ENCODE peak calls at places on chromosome 16, in seven cellular contexts. T is SJCRH30, G is IMR-90, O is colonic mucosa, U is prostate gland, F is transverse colon, X is A549. W is an unnamed sample.
A peak's percentile ranks its signal among the peaks of the same experiment; 100 is the strongest.

GRCh38 chr16:9437115-9437514 is 345.7 kb downstream of the HAPSTR1 start:
- DNase-seq in T (peak; percentile 2), G (no peak), O (no peak), U (no peak), F (no peak), X (no peak), W (no peak)

GRCh38 chr16:49952386-49952785 is 72.6 kb upstream of the CNEP1R1 start:
- DNase-seq in T (no peak), G (no peak), O (no peak), U (no peak), F (no peak), X (no peak), W (no peak)

GRCh38 chr16:53052519-53053501 is at the start of gene CHD9NB:
- DNase-seq in T (peak; percentile 26), G (peak; percentile 86), O (peak; percentile 80), U (peak; percentile 87), F (peak; percentile 75), X (peak; percentile 79), W (peak; percentile 49)

GRCh38 chr16:24900230-24900629 is 54.5 kb downstream of the SLC5A11 start:
- DNase-seq in T (no peak), G (no peak), O (no peak), U (no peak), F (no peak), X (no peak), W (no peak)

GRCh38 chr16:85349413-85350145 is 237.3 kb upstream of the CIBAR2 start:
- DNase-seq in T (no peak), G (no peak), O (no peak), U (peak; percentile 74), F (no peak), X (no peak), W (no peak)

GRCh38 chr16:71500964-71501363 is 11.8 kb upstream of the ZNF19 start:
- DNase-seq in T (no peak), G (no peak), O (no peak), U (no peak), F (no peak), X (no peak), W (no peak)

GRCh38 chr16:8660841-8661301 is 13.5 kb upstream of the ABAT start:
- DNase-seq in T (peak; percentile 74), G (peak; percentile 58), O (peak; percentile 78), U (peak; percentile 61), F (peak; percentile 73), X (peak; percentile 47), W (peak; percentile 70)

GRCh38 chr16:67673712-67674580 is 7.3 kb downstream of the C16orf86 start:
- DNase-seq in T (no peak), G (no peak), O (peak; percentile 92), U (no peak), F (peak; percentile 82), X (no peak), W (peak; percentile 75)

GRCh38 chr16:2296662-2297505 is 29.0 kb upstream of the RNPS1 start:
- DNase-seq in T (peak; percentile 56), G (no peak), O (peak; percentile 38), U (no peak), F (no peak), X (peak; percentile 22), W (no peak)

GRCh38 chr16:29729116-29729521 is 16.7 kb downstream of the C16orf54 start:
- DNase-seq in T (peak; percentile 50), G (peak; percentile 49), O (no peak), U (no peak), F (no peak), X (peak; percentile 83), W (no peak)

GRCh38 chr16:27303256-27304100 is 10.3 kb upstream of the IL4R start:
- DNase-seq in T (no peak), G (no peak), O (no peak), U (no peak), F (no peak), X (no peak), W (no peak)

GRCh38 chr16:1102921-1103648 is 7.0 kb upstream of the C1QTNF8 start:
- DNase-seq in T (peak; percentile 93), G (no peak), O (peak; percentile 52), U (peak; percentile 32), F (peak; percentile 69), X (peak; percentile 62), W (peak; percentile 43)

GRCh38 chr16:71367243-71367976 is 8.9 kb downstream of the CALB2 start:
- DNase-seq in T (peak; percentile 44), G (peak; percentile 21), O (peak; percentile 54), U (no peak), F (peak; percentile 38), X (peak; percentile 78), W (no peak)

GRCh38 chr16:79532785-79533184 is 67.8 kb downstream of the MAF start:
- DNase-seq in T (no peak), G (no peak), O (no peak), U (no peak), F (no peak), X (no peak), W (no peak)

GRCh38 chr16:19884611-19885455 is at the start of gene GPRC5B:
- DNase-seq in T (no peak), G (peak; percentile 25), O (peak; percentile 48), U (peak; percentile 43), F (peak; percentile 34), X (peak; percentile 39), W (no peak)

GRCh38 chr16:9429946-9430345 is 338.5 kb downstream of the HAPSTR1 start:
- DNase-seq in T (no peak), G (no peak), O (no peak), U (no peak), F (no peak), X (no peak), W (no peak)

GRCh38 chr16:83622010-83622409 is 185.8 kb upstream of the HSBP1 start:
- DNase-seq in T (no peak), G (no peak), O (no peak), U (no peak), F (no peak), X (no peak), W (no peak)

GRCh38 chr16:78175287-78175686 is 75.8 kb downstream of the WWOX start:
- DNase-seq in T (no peak), G (no peak), O (no peak), U (no peak), F (no peak), X (no peak), W (no peak)

GRCh38 chr16:11117576-11118211 is 138.3 kb downstream of the SOCS1 start:
- DNase-seq in T (no peak), G (no peak), O (no peak), U (no peak), F (no peak), X (no peak), W (no peak)

GRCh38 chr16:68356249-68356918 is 45.6 kb downstream of the PRMT7 start:
- DNase-seq in T (peak; percentile 83), G (no peak), O (peak; percentile 45), U (no peak), F (peak; percentile 78), X (no peak), W (no peak)

DNA sequence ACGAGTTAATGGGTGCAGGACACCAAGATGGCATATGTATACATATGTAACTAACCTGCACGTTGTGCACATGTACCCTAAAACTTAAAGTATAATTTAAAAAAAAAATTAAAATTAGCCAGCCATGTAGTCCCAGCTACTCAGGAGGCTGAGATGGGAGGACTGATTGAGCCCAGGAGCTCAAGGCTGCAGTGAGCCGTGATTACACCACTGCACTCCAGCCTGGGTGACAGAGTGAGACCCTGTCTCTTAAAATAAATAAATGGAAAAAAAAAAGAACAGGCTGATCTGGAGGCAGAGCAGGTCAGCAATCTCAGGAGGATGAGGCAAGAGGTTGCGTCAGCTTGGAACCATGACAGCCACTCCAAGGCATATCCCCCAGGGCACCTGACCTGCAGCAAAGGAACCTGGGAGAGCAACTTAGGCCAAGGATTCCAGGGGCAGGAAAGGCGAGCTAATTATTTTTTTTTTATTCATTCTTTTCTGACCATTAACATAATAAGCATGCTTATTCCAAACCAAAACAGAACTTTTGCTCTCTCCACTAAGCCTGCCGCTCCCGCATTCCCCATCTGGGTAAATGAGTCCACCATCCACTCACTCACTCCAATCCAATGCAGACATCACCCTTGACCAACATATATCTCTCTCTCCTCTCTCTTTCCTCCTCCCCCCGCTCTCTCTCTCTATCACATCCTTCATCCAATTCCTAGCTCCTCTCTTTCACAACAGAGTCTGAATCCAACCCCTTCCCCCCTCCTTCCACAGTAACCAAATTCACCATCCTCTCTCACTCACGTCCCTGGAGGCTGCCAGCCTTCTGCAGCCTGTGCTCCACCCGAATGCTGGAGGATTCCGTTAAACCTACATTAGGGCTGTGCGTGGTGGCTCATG is 47.7 kb downstream of the TK2 start:
- DNase-seq in T (no peak), G (peak; percentile 46), O (no peak), U (no peak), F (no peak), X (no peak), W (peak; percentile 77)
- H3K27ac ChIP-seq in T (no peak overlapping the region), G (peak overlapping the region; percentile 42), O (no peak overlapping the region), U (peak overlapping the region; percentile 61), F (no peak overlapping the region), X (peak overlapping the region; percentile 75), W (peak overlapping the region; percentile 33)

GRCh38 chr16:6482861-6483530 is 849.6 kb upstream of the RBFOX1 start:
- DNase-seq in T (no peak), G (no peak), O (no peak), U (no peak), F (no peak), X (no peak), W (no peak)
- H3K4me3 ChIP-seq in T (no peak overlapping the region), G (no peak overlapping the region), O (no peak overlapping the region), U (no peak overlapping the region), F (no peak overlapping the region), X (no peak overlapping the region), W (no peak overlapping the region)

DNA sequence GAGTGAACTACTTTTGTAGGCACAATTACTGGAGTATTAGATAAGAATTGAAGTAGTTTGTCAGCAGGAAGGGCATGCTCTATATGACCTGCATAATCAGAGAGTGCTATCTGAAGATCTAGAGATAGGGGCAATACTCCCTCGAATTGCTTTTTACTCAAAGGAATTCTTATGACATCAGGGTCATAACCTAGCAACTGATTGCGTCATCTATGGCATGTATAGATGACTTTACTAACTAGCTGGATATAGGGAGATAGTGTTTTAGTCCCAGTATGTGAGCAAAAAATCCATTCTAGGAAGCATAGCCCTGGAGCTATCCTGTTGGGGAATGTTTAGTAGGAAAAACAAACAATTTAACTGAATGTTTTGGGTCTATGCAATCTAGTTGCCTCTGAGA is 109.5 kb upstream of the ZNF267 start:
- DNase-seq in T (no peak), G (no peak), O (no peak), U (no peak), F (no peak), X (no peak), W (no peak)
- H3K9me3 ChIP-seq in T (no peaks in the 10 kb centered on the region), G (peaks cover 38% of the 10 kb centered on the region), O (no peaks in the 10 kb centered on the region), U (no peaks in the 10 kb centered on the region), F (peaks cover 77% of the 10 kb centered on the region), X (peaks cover 61% of the 10 kb centered on the region), W (peaks cover 30% of the 10 kb centered on the region)

GRCh38 chr16:3541527-3542152 is 35.6 kb downstream of the NLRC3 start:
- DNase-seq in T (no peak), G (no peak), O (no peak), U (no peak), F (no peak), X (no peak), W (no peak)

GRCh38 chr16:3542153-3542550 is 35.1 kb downstream of the NLRC3 start:
- DNase-seq in T (no peak), G (peak; percentile 6), O (no peak), U (no peak), F (no peak), X (no peak), W (no peak)

GRCh38 chr16:3538222-3538621 is 37.4 kb downstream of the CLUAP1 start:
- DNase-seq in T (no peak), G (no peak), O (no peak), U (no peak), F (no peak), X (no peak), W (no peak)

GRCh38 chr16:3546990-3547682 is 30.1 kb downstream of the NLRC3 start:
- DNase-seq in T (no peak), G (no peak), O (no peak), U (no peak), F (no peak), X (no peak), W (no peak)

GRCh38 chr16:3542601-3543373 is 34.4 kb downstream of the NLRC3 start:
- DNase-seq in T (no peak), G (no peak), O (no peak), U (no peak), F (no peak), X (no peak), W (no peak)
- H3K27ac ChIP-seq in T (no peak overlapping the region), G (peak overlapping the region; percentile 13), O (no peak overlapping the region), U (no peak overlapping the region), F (no peak overlapping the region), X (no peak overlapping the region), W (no peak overlapping the region)